ENCODE peak calls at places on chromosomes 12 and 14, in eight cellular contexts. P is EL, M is transverse colon, N is astrocyte of the spinal cord, Q is HCT116, Z is RCC 7860, V is GM12865, B is heart right ventricle. E is an unnamed sample.

GRCh38 chr12:48917857-48918537 is 7.3 kb downstream of the FKBP11 start:
- DNase-seq in B (no peak), V (peak), Z (no peak), N (no peak), P (no peak), M (peak), Q (no peak), E (no peak)

GRCh38 chr12:90401185-90401584 is 553.8 kb downstream of the CCER1 start:
- DNase-seq in Z (no peak), M (no peak), P (no peak), V (no peak), B (no peak), Q (no peak), N (no peak), E (no peak)

GRCh38 chr14:39179042-39179441 is 4.0 kb downstream of the PNN start:
- DNase-seq in P (no peak), Q (no peak), M (no peak), Z (no peak), V (no peak), B (no peak), N (no peak), E (no peak)

GRCh38 chr14:42930058-42930457 is 1323.4 kb downstream of the LRFN5 start:
- DNase-seq in B (no peak), P (no peak), N (no peak), Z (no peak), V (no peak), M (peak), Q (no peak), E (peak)

GRCh38 chr12:7806863-7807487 is 17.8 kb downstream of the NANOG start:
- DNase-seq in V (peak), Q (peak), B (peak), N (peak), M (peak), Z (peak), P (peak), E (peak)

GRCh38 chr14:35362911-35363374 is 41.6 kb downstream of the NFKBIA start:
- DNase-seq in V (peak), B (no peak), Z (no peak), M (no peak), N (no peak), P (no peak), Q (no peak), E (peak)

GRCh38 chr12:106227641-106228319 is 20.0 kb downstream of the CKAP4 start:
- DNase-seq in B (no peak), N (no peak), Q (no peak), M (peak), V (peak), P (no peak), Z (no peak), E (no peak)

GRCh38 chr12:56933826-56934625 is at the start of gene SDR9C7:
- DNase-seq in B (no peak), V (no peak), P (no peak), Q (no peak), Z (no peak), M (no peak), N (no peak), E (no peak)

GRCh38 chr12:95312656-95313055 is 95.0 kb downstream of the VEZT start:
- DNase-seq in N (no peak), P (no peak), Z (no peak), Q (no peak), B (no peak), V (no peak), M (no peak), E (no peak)